ENCODE peak calls at places on chromosomes 6 and 20, in seven cellular contexts. U is NK-92 treated with Interleukin-12 subunit alpha and Interleukin-12 subunit beta, amount 100 ng/mL, for 24 hours; F is hypothalamus; D is left ventricle myocardium inferior; N is stomach; G is HEK293T; J is dorsolateral prefrontal cortex. C is an unnamed sample.

GRCh38 chr6:158049055-158050028 is 67.7 kb downstream of the SYNJ2 start:
- DNase-seq in U (no peak), F (no peak), D (peak), N (no peak), G (no peak), J (peak), C (no peak)

GRCh38 chr6:90233994-90234393 is 62.6 kb downstream of the BACH2 start:
- DNase-seq in U (no peak), F (no peak), D (no peak), N (no peak), G (no peak), J (no peak), C (no peak)

GRCh38 chr20:63733117-63733516 is 3.3 kb upstream of the LIME1 start:
- DNase-seq in U (no peak), F (no peak), D (no peak), N (no peak), G (peak), J (no peak), C (no peak)

GRCh38 chr20:20666359-20666758 is 46.1 kb downstream of the RALGAPA2 start:
- DNase-seq in U (no peak), F (no peak), D (no peak), N (no peak), G (no peak), J (no peak), C (no peak)

GRCh38 chr6:97215157-97215769 is 67.8 kb downstream of the MMS22L start:
- DNase-seq in U (no peak), F (peak), D (no peak), N (no peak), G (peak), J (peak), C (peak)

GRCh38 chr6:112038756-112039430 is 15.0 kb upstream of the CCN6 start:
- DNase-seq in U (no peak), F (no peak), D (no peak), N (no peak), G (no peak), J (no peak), C (no peak)

GRCh38 chr20:56249244-56249955 is 868 bp downstream of the MC3R start:
- DNase-seq in U (peak), F (no peak), D (no peak), N (no peak), G (peak), J (no peak), C (no peak)

GRCh38 chr20:18272451-18272850 is 15.9 kb upstream of the ZNF133 start:
- DNase-seq in U (no peak), F (no peak), D (peak), N (no peak), G (no peak), J (no peak), C (no peak)